ENCODE peak calls at places on chromosomes 3 and 15, in seven cellular contexts. G is tibial artery, K is suprapubic skin, J is tibial nerve, R is MM.1S, I is IMR-90, O is GM23338. C is an unnamed sample. For H3K36me3, the result is how much of the 10 kb centered on the place peaks cover.

GRCh38 chr15:39599871-39600270 is 19.0 kb downstream of the THBS1 start:
- DNase-seq in J (no peak), R (no peak), I (peak), O (no peak), K (no peak), G (no peak), C (no peak)

GRCh38 chr3:57582470-57583168 is 14.5 kb downstream of the ARF4 start:
- DNase-seq in R (peak), G (no peak), K (no peak), I (no peak), O (peak), J (no peak), C (no peak)

GRCh38 chr15:67050522-67051087 is 14.8 kb upstream of the SMAD3 start:
- DNase-seq in J (no peak), K (no peak), O (no peak), R (no peak), G (no peak), I (no peak), C (no peak)

GRCh38 chr3:54874816-54875556 is 52.9 kb downstream of the LRTM1 start:
- DNase-seq in R (no peak), K (no peak), O (no peak), J (no peak), G (no peak), I (no peak), C (no peak)

GRCh38 chr15:74978503-74978902 is 16.9 kb upstream of the SCAMP5 start:
- DNase-seq in R (no peak), I (peak), K (no peak), O (no peak), J (no peak), G (no peak), C (no peak)

GRCh38 chr3:127026036-127026435 is 43.1 kb downstream of the PLXNA1 start:
- DNase-seq in O (no peak), J (no peak), I (no peak), K (no peak), R (no peak), G (no peak), C (no peak)

GRCh38 chr15:56366211-56366610 is 985 bp downstream of the TEX9 start:
- DNase-seq in G (no peak), O (peak), R (peak), K (no peak), I (no peak), J (no peak), C (no peak)

GRCh38 chr3:144585408-144585807 is 613.8 kb downstream of the DIPK2A start:
- DNase-seq in O (no peak), G (no peak), K (no peak), R (peak), I (no peak), J (no peak), C (no peak)

GRCh38 chr15:78104566-78105500 is 12.5 kb downstream of the SH2D7 start:
- DNase-seq in G (no peak), I (no peak), O (no peak), R (no peak), K (peak), J (no peak), C (no peak)

GRCh38 chr15:80979538-80980200 is 9.9 kb downstream of the MESD start:
- DNase-seq in O (no peak), G (no peak), K (no peak), J (no peak), I (no peak), R (no peak), C (no peak)

GRCh38 chr15:42240823-42241222 is 32.2 kb upstream of the GANC start:
- DNase-seq in G (no peak), I (no peak), O (no peak), J (no peak), R (no peak), K (no peak), C (no peak)

GRCh38 chr15:42239528-42240245 is 31.6 kb upstream of the VPS39 start:
- DNase-seq in R (no peak), G (no peak), O (no peak), K (no peak), I (peak), J (no peak), C (no peak)
- H3K36me3 ChIP-seq in R (under half), G (under half), O (under half), K (half or more), I (under half), J (under half), C (under half)

GRCh38 chr3:24072193-24072592 is 127.1 kb downstream of the NR1D2 start:
- DNase-seq in K (no peak), I (no peak), R (no peak), G (no peak), O (no peak), J (no peak), C (no peak)

GRCh38 chr3:24067483-24067882 is 122.4 kb downstream of the NR1D2 start:
- DNase-seq in O (no peak), J (no peak), G (no peak), I (no peak), K (no peak), R (peak), C (no peak)

DNA sequence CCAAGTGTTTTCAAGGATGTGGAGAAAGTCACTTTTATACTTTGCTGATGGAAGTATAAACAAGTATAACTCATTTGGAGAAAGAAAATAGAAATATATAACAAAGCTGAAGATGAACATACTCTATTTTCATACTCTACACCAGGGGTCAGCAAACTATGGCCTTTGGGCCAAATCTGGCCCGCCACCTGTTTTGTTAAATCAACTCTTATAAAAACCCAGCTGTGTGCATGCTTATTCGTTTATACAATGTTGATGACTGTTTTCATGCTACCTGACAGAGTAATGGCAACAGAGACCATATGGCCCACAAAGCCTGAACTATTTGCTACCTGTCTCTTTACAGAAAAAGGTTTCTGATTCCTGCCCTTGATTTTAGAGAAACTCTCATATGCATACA is 124.0 kb downstream of the NR1D2 start:
- DNase-seq in G (no peak), R (no peak), J (no peak), I (no peak), O (peak), K (no peak), C (peak)
- TF ChIP-seq CTCF in G (no peak), R (peak), J (no peak), I (peak), O (peak), K (no peak), C (peak)

GRCh38 chr15:28128036-28128435 is 28.9 kb upstream of the OCA2 start:
- DNase-seq in R (no peak), J (no peak), I (no peak), G (no peak), O (no peak), K (no peak), C (no peak)
- H3K36me3 ChIP-seq in R (under half), J (under half), I (under half), G (under half), O (under half), K (under half), C (half or more)

GRCh38 chr15:27681038-27681437 is 418.1 kb downstream of the OCA2 start:
- DNase-seq in I (no peak), K (no peak), G (no peak), J (no peak), O (no peak), R (no peak), C (peak)
- TF ChIP-seq CTCF in I (no peak), K (no peak), G (no peak), J (no peak), O (no peak), R (peak), C (peak)

DNA sequence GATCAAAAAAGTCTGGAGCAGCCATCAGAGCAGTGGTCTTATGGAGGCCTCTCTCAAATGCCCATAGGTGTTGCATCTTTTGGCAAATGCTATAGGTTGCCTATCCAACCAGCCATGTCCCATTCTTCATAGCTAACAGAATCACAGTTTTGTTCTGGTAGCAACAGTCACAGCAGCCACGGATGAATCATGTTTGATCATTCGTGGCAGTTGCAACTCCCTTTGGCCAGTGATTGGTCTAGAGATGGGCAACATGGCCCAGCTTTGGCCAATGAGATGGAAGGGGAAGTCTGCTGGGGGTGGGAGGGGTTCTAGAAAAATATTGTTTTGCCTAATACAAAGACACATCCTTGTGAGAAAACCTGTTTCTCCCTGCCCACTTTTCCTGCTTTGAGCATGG is 50.3 kb upstream of the PPP2R3A start:
- DNase-seq in J (no peak), K (no peak), G (no peak), I (no peak), R (no peak), O (no peak), C (no peak)
- H3K36me3 ChIP-seq in J (under half), K (under half), G (under half), I (under half), R (under half), O (under half), C (under half)

DNA sequence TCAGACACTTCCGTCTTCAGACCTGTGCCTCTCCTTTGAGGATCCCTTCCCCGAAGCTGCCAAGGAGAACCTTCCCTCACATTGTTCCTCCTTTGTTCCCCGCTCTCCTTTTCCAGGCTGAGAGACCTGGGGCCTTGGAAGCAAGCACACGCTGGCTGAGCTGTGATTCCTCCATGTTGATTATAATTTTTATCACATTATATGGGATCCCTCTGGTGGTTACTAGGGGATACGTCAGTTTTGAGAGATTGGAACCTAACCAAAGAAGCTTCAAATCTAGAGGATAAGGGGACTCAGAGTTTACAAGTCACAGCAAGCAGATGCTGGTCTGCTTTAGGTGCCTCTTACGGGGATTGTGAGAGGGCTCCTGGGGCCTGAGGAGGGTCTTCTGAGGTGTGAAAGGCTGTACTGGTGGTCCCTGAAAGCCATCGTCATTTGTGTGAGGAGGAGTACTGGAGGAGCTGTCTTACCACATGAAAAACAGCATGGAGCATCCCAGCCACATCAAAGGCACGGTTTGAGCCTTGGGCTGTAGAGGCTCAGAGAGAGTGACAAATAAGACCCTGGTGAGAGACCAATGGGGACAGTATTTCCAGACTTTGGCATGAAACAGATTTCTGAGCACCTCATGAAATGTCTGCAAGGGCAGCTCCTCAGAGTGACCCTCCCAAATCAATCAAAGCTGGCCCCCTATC is 760.1 kb upstream of the CFAP20DC start:
- DNase-seq in K (no peak), J (no peak), I (peak), O (peak), R (no peak), G (no peak), C (peak)
- TF ChIP-seq CTCF in K (peak), J (peak), I (peak), O (peak), R (no peak), G (peak), C (peak)

DNA sequence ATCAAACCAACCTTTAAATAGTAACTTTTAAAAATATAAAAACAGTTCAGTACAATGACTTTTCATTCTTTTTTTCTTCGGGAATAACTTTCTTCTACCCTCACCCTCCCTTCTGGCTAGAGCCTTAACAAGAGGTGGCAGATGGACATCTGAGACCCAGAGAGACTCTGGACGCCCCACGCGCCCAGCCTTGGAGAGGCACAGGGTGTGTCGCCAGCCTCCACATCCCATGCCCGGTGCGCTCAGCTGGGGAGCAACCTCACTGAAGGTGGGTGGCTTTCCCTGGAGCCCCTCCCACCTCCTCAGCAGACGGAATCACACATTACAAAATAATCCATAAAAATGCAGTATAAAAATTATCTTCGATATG is 49.5 kb downstream of the TLE3 start:
- DNase-seq in O (no peak), J (no peak), K (peak), R (no peak), G (peak), I (no peak), C (no peak)
- H3K36me3 ChIP-seq in O (under half), J (under half), K (half or more), R (under half), G (under half), I (under half), C (under half)

DNA sequence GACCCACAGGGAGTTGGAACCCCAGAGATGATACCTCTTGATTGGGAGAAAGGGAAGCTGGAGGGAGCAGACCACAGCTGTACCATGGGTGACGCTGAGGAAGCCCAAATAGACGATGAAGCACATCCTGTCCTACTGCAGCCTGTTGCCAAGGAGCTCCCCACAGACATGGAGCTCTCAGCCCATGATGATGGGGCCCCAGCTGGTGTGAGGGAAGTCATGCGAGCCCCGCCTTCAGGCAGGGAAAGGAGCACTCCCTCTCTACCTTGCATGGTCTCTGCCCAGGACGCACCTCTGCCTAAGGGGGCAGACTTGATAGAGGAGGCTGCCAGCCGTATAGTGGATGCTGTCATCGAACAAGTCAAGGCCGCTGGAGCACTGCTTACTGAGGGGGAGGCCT is 201.1 kb downstream of the AKAP13 start:
- DNase-seq in G (peak), O (no peak), K (peak), J (no peak), R (no peak), I (no peak), C (no peak)
- TF ChIP-seq CTCF in G (no peak), O (no peak), K (no peak), J (no peak), R (no peak), I (no peak), C (no peak)

DNA sequence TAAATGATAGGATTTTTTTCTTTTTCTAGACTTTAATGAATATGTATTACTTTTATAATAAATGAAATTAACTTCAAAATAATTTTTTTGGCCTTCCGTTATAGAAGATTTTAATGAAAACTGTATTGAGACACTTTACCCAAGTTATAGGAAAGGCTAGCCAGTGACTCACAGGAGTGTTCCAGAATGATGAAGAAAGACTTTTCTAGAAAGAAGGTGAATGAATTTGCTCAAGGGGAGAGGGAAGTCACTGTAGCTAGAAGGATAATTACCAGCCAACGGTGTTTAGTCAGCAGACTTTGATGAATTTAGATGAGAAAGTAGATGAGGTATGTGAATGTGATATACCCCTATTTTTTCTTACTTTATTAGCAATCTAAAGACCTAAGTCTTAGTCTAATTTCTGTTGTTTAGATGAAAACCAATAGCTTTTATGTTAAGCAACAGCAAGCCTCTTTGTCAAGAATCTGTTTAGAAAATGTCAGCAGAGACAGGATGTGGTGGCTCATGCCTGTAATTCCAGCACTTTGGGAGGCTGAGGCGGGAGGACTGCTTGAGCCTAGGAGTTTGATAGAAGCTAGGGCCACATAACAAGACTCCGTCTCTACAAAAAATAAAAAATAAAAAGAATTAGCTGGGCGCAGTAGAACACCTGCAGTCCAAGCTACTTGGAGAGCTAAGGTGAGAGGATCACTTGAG is 3.2 kb downstream of the ALAS1 start:
- DNase-seq in R (no peak), K (no peak), G (no peak), I (peak), J (no peak), O (no peak), C (no peak)
- H3K36me3 ChIP-seq in R (under half), K (under half), G (under half), I (under half), J (under half), O (half or more), C (under half)

GRCh38 chr3:94331831-94332230 is 269.0 kb downstream of the NSUN3 start:
- DNase-seq in O (no peak), K (no peak), G (no peak), I (no peak), J (no peak), R (no peak), C (no peak)

DNA sequence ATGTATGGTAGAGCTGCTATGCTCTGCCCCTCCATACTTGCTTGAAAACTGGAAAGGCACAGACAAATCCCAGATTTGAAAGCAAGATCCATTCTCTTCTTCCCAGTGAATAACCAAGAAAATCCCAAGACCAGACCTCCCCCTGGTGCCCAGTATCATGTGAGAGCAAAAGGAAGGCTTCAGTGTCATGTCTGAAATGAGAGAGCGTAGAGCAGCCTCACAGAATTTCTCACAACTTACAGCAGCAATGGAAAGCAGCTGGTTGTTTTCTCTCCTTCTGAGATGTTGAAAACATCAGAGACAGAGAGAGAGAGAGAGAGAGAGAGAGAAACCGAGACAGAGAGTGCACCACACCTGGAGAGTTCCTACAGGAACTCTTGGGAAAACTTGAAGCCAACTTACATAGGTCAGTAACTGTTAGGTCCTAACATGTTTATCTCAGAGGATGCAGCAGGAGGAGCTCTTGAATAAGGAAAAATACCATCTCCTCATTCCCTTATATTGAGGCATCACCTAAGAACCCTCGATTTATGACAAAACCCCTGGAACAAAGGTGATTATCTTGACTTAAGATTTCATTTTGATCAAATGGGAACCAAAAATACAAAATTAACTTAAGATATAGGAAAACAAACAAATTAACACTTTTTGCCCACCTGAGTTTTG is 273.3 kb downstream of the NSUN3 start:
- DNase-seq in G (no peak), R (peak), I (peak), O (peak), J (no peak), K (no peak), C (no peak)
- TF ChIP-seq CTCF in G (peak), R (peak), I (peak), O (peak), J (peak), K (peak), C (peak)

C was measured in WERI-Rb-1.